ENCODE peak calls at places on chromosomes 3 and 15, in six cellular contexts. E, A, V, W, C and F are unnamed samples. For H3K9me3 and H4K20me1, the result is how much of the 10 kb centered on the place peaks cover.

GRCh38 chr3:180036678-180037455 is at the start of gene PEX5L:
- DNase-seq in W (peak), V (peak), E (peak), A (peak), C (peak), F (peak)

GRCh38 chr3:196572389-196572788 is 3.9 kb downstream of the FBXO45 start:
- DNase-seq in C (no peak), W (no peak), E (no peak), A (no peak), V (no peak), F (no peak)

GRCh38 chr3:177589921-177590336 is 392.6 kb upstream of the TBL1XR1 start:
- DNase-seq in A (peak), C (peak), E (peak), W (peak), V (peak), F (peak)

GRCh38 chr15:38610748-38611147 is 46.1 kb upstream of the RASGRP1 start:
- DNase-seq in V (no peak), C (no peak), W (no peak), E (no peak), A (no peak), F (no peak)

GRCh38 chr3:24263069-24263668 is 231.5 kb downstream of the THRB start:
- DNase-seq in A (no peak), C (no peak), W (no peak), V (no peak), E (no peak), F (no peak)

GRCh38 chr3:23565376-23565775 is 240.4 kb upstream of the UBE2E1 start:
- DNase-seq in E (no peak), C (no peak), V (no peak), W (no peak), A (no peak), F (no peak)

GRCh38 chr15:42134617-42135243 is 21.7 kb downstream of the PLA2G4F start:
- DNase-seq in A (peak), E (peak), C (no peak), V (no peak), W (no peak), F (no peak)

GRCh38 chr3:41065340-41065739 is 134.0 kb upstream of the CTNNB1 start:
- DNase-seq in V (no peak), A (no peak), W (no peak), E (no peak), C (no peak), F (no peak)

GRCh38 chr3:196159952-196160804 is 51.0 kb downstream of the ZDHHC19 start:
- DNase-seq in V (peak), W (peak), A (no peak), C (peak), E (peak), F (peak)

GRCh38 chr15:47726399-47726823 is 9.1 kb downstream of the SEMA6D start:
- DNase-seq in V (no peak), E (no peak), C (peak), A (no peak), W (no peak), F (no peak)

GRCh38 chr15:54559405-54560064 is 581.3 kb downstream of the UNC13C start:
- DNase-seq in A (no peak), V (no peak), W (no peak), E (no peak), C (no peak), F (no peak)

GRCh38 chr3:182921665-182922355 is 58.5 kb downstream of the DCUN1D1 start:
- DNase-seq in E (no peak), A (no peak), V (no peak), W (peak), C (no peak), F (no peak)

GRCh38 chr3:102161362-102162006 is 273.3 kb upstream of the ZPLD1 start:
- DNase-seq in C (no peak), A (no peak), E (no peak), W (peak), V (no peak), F (no peak)

GRCh38 chr3:196288141-196288460 is 575 bp upstream of the PCYT1A start:
- DNase-seq in C (no peak), E (no peak), A (no peak), V (no peak), W (peak), F (no peak)

GRCh38 chr15:50864876-50865275 is 43.6 kb upstream of the AP4E1 start:
- DNase-seq in W (no peak), E (no peak), A (no peak), V (no peak), C (no peak), F (no peak)
- H3K4me3 ChIP-seq in W (no peak), E (no peak), A (no peak), V (no peak), C (no peak), F (no peak)

DNA sequence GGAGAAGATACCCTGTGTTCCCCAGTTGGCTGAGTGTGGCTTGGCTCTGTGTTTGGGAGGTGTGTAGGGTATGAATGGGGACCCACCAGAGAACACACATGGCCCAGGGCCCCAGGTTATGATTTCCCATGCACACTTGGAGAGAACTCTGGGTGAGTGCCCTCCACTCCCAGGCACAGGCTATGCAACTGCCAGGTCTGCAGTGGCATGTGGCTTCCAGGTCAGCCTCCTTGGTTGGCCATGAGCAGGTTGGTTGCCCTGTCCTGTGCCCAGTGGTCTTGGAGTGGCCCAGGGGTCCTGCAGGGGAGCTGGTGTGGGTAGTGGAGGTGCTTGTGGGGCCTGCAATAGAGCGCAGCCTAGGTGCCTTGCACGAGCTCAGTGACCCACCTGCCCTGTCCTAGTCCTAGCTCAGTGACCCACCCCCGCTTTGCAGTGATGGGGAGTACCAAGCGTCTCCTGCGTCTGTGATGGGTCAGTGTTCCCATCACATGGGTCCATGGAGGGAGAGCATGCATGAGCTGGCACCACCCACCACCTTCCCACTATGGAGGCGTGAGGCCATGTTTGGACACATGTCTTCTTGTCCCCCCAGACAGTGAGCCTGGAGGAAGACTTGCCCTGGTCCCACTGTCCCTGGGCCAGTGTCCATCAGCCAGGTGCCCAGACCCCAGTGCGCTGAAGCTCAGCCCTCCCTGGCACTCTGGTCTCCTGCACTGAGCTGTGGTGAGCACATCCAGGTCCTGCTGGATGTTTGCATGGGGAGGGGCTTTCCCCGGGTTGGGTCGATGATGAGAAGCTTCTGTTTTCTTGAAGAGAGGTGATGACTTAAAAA is 217.3 kb downstream of the SNRPN start:
- DNase-seq in W (no peak), C (no peak), V (no peak), E (no peak), A (no peak), F (peak)
- H3K9me3 ChIP-seq in W (under half), C (under half), V (under half), E (under half), A (half or more), F (under half)

GRCh38 chr3:148605551-148605950 is 92.2 kb upstream of the AGTR1 start:
- DNase-seq in C (no peak), E (no peak), A (no peak), V (no peak), W (no peak), F (no peak)
- H4K20me1 ChIP-seq in C (under half), E (under half), A (under half), V (under half), W (under half), F (under half)

DNA sequence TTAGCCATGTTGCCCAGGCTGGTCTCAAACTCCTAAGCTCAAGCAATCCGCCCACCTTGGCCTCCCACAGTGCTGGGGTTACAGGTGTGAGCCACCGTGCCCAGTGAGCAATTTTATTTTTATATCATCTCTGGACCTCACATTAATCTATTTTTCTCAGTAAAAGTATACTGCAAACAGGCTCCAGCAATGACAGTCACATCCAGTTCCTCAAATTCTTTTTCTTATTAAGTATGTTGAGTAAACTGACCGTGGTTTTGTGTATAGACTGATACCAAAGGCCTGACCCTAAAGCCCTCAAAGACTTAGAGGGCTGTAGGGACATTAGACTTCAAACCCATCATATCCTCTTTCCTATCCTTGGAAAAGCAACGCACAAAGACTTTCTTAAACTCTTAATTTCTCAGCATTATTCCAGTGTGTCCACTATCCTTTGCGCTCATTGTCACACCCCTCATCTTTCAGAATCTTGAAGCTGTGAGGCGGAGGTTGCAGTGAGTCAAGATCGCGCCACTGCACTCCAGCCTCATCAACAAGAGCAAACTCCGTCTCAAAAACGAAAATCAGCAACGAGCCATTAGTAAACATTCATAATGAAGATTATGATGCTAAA is 2.0 kb downstream of the NGLY1 start:
- DNase-seq in E (no peak), C (no peak), V (no peak), A (no peak), W (no peak), F (no peak)
- H3K4me3 ChIP-seq in E (peak), C (no peak), V (peak), A (peak), W (no peak), F (no peak)